ENCODE peak calls at places on chromosomes 6 and 20, in nine cellular contexts. O is hepatocyte; Q is pancreas; J is GM06990; H is GM20000; R is CD8-positive, alpha-beta T cell; I is BJ; Z is thoracic aorta; L is GM23338. B is an unnamed sample.

GRCh38 chr6:46772754-46773153 is 20.4 kb upstream of the MEP1A start:
- DNase-seq in H (peak), R (no peak), Z (no peak), Q (peak), L (no peak), O (no peak), J (no peak), I (no peak), B (no peak)

GRCh38 chr6:43630980-43631619 is 2.0 kb upstream of the GTPBP2 start:
- DNase-seq in Q (no peak), O (no peak), H (no peak), L (no peak), Z (no peak), J (no peak), R (no peak), I (no peak), B (no peak)

GRCh38 chr20:49157146-49157545 is 31.0 kb downstream of the STAU1 start:
- DNase-seq in L (no peak), H (no peak), Q (no peak), O (no peak), Z (no peak), I (no peak), J (no peak), R (no peak), B (no peak)

GRCh38 chr20:51467971-51468626 is 74.4 kb downstream of the NFATC2 start:
- DNase-seq in O (no peak), Q (no peak), I (no peak), R (no peak), Z (no peak), H (no peak), J (no peak), L (no peak), B (no peak)

GRCh38 chr20:8223096-8223870 is 91.2 kb downstream of the PLCB1 start:
- DNase-seq in L (no peak), H (no peak), J (no peak), Q (no peak), Z (no peak), R (no peak), O (no peak), I (peak), B (no peak)

GRCh38 chr6:83511901-83512681 is at the start of gene PRSS35:
- DNase-seq in R (no peak), J (peak), O (peak), Z (no peak), L (peak), I (no peak), H (peak), Q (peak), B (no peak)

GRCh38 chr6:104887350-104887749 is 27.6 kb upstream of the HACE1 start:
- DNase-seq in R (no peak), Q (no peak), J (no peak), L (peak), Z (no peak), I (no peak), O (peak), H (peak), B (no peak)

GRCh38 chr6:139925894-139926641 is 551.6 kb upstream of the CITED2 start:
- DNase-seq in R (no peak), H (no peak), L (no peak), Z (no peak), I (no peak), J (no peak), Q (no peak), O (peak), B (no peak)

GRCh38 chr6:40473026-40473425 is 114.1 kb downstream of the LRFN2 start:
- DNase-seq in I (no peak), Q (no peak), J (no peak), Z (no peak), H (no peak), R (no peak), O (no peak), L (no peak), B (no peak)

GRCh38 chr6:112222111-112222726 is 32.1 kb downstream of the LAMA4 start:
- DNase-seq in Q (no peak), O (no peak), R (no peak), I (peak), J (no peak), L (no peak), Z (no peak), H (no peak), B (no peak)

GRCh38 chr6:117346142-117346930 is 79.4 kb downstream of the ROS1 start:
- DNase-seq in Q (no peak), Z (no peak), R (no peak), J (no peak), O (peak), L (peak), I (no peak), H (peak), B (no peak)

GRCh38 chr6:46078294-46078693 is 51.5 kb upstream of the ENPP4 start:
- DNase-seq in L (no peak), Q (no peak), I (no peak), R (no peak), H (no peak), J (no peak), O (no peak), Z (no peak), B (no peak)

GRCh38 chr6:55058682-55059081 is 115.6 kb upstream of the HCRTR2 start:
- DNase-seq in Z (no peak), O (no peak), H (no peak), Q (no peak), I (no peak), L (no peak), J (no peak), R (no peak), B (no peak)

GRCh38 chr6:164252952-164253351 is 838.4 kb downstream of the QKI start:
- DNase-seq in I (no peak), Z (no peak), L (peak), H (no peak), O (peak), Q (no peak), R (no peak), J (no peak), B (no peak)

GRCh38 chr20:50762435-50763201 is 31.2 kb downstream of the PARD6B start:
- DNase-seq in L (no peak), H (no peak), Z (peak), O (peak), Q (peak), I (no peak), J (no peak), R (no peak), B (no peak)

GRCh38 chr6:27144740-27145079 is 102.8 kb upstream of the PRSS16 start:
- DNase-seq in Q (no peak), I (no peak), R (no peak), J (no peak), L (no peak), Z (no peak), H (no peak), O (no peak), B (no peak)

GRCh38 chr6:90575267-90575666 is 11.6 kb downstream of the MAP3K7 start:
- DNase-seq in I (no peak), Z (no peak), R (no peak), L (peak), H (no peak), J (no peak), Q (no peak), O (no peak), B (no peak)

GRCh38 chr6:87151471-87151785 is 3.9 kb upstream of the ZNF292 start:
- DNase-seq in J (no peak), I (no peak), Z (no peak), L (no peak), Q (no peak), R (no peak), H (no peak), O (no peak), B (no peak)

GRCh38 chr6:36054415-36054814 is 26.8 kb downstream of the MAPK14 start:
- DNase-seq in Q (no peak), R (no peak), L (no peak), Z (no peak), O (no peak), I (no peak), H (no peak), J (no peak), B (no peak)

GRCh38 chr6:9412951-9413559 is 977.7 kb upstream of the SLC35B3 start:
- DNase-seq in I (no peak), R (no peak), Z (no peak), H (peak), O (peak), Q (peak), J (no peak), L (peak), B (no peak)

GRCh38 chr6:110492584-110492983 is 16.2 kb upstream of the SLC22A16 start:
- DNase-seq in R (no peak), Z (no peak), I (no peak), Q (no peak), L (no peak), H (no peak), O (no peak), J (no peak), B (no peak)

GRCh38 chr6:131937703-131938631 is 13.2 kb downstream of the CCN2 start:
- DNase-seq in Z (no peak), I (no peak), O (no peak), L (no peak), H (no peak), R (no peak), J (no peak), Q (no peak), B (no peak)

GRCh38 chr6:119313937-119314893 is 35.3 kb downstream of the MAN1A1 start:
- DNase-seq in L (no peak), H (no peak), O (no peak), Q (no peak), Z (no peak), R (peak), J (peak), I (no peak), B (peak)

GRCh38 chr6:111564482-111564945 is 41.2 kb downstream of the TRAF3IP2 start:
- DNase-seq in L (no peak), R (no peak), Z (peak), O (no peak), I (no peak), H (no peak), Q (no peak), J (no peak), B (no peak)

GRCh38 chr6:42564496-42564890 is 664 bp downstream of the UBR2 start:
- DNase-seq in R (no peak), J (no peak), H (peak), I (no peak), O (no peak), L (no peak), Q (no peak), Z (no peak), B (no peak)

GRCh38 chr6:165883851-165884640 is 221.0 kb upstream of the PDE10A start:
- DNase-seq in J (no peak), I (no peak), L (no peak), O (no peak), Q (no peak), Z (no peak), R (no peak), H (no peak), B (no peak)

GRCh38 chr6:145670306-145670705 is 65.0 kb downstream of the EPM2A start:
- DNase-seq in I (no peak), R (no peak), L (no peak), H (no peak), J (no peak), Q (no peak), Z (no peak), O (no peak), B (no peak)

GRCh38 chr20:2398453-2398852 is 17.8 kb downstream of the TGM6 start:
- DNase-seq in L (no peak), Z (no peak), I (no peak), O (no peak), R (no peak), H (no peak), Q (no peak), J (no peak), B (no peak)

GRCh38 chr6:167092672-167093339 is 30.1 kb upstream of the CCR6 start:
- DNase-seq in L (no peak), O (no peak), H (no peak), R (no peak), I (no peak), J (peak), Q (no peak), Z (no peak), B (no peak)
- TF ChIP-seq CTCF in L (no peak), O (no peak), H (no peak), R (no peak), I (no peak), J (no peak), Q (no peak), Z (no peak), B (no peak)

GRCh38 chr20:31570735-31571617 is 34.1 kb upstream of the ID1 start:
- DNase-seq in O (peak), J (no peak), L (no peak), Q (no peak), Z (no peak), H (no peak), I (peak), R (no peak), B (no peak)

GRCh38 chr20:31570021-31570463 is 35.0 kb upstream of the ID1 start:
- DNase-seq in R (no peak), L (no peak), Q (no peak), I (no peak), O (peak), H (no peak), J (no peak), Z (no peak), B (no peak)

GRCh38 chr20:31572701-31573554 is 32.2 kb upstream of the ID1 start:
- DNase-seq in I (peak), L (peak), H (peak), Z (peak), R (peak), Q (peak), J (peak), O (peak), B (peak)

GRCh38 chr20:31573555-31574295 is 31.4 kb upstream of the ID1 start:
- DNase-seq in L (no peak), R (no peak), Z (no peak), J (no peak), H (no peak), O (peak), Q (no peak), I (no peak), B (no peak)

GRCh38 chr20:31572042-31572700 is 32.9 kb upstream of the ID1 start:
- DNase-seq in I (no peak), Z (no peak), Q (no peak), L (peak), H (no peak), J (no peak), R (no peak), O (no peak), B (no peak)
- TF ChIP-seq CTCF in I (no peak), Z (no peak), Q (no peak), L (peak), H (no peak), J (no peak), R (no peak), O (peak), B (no peak)

DNA sequence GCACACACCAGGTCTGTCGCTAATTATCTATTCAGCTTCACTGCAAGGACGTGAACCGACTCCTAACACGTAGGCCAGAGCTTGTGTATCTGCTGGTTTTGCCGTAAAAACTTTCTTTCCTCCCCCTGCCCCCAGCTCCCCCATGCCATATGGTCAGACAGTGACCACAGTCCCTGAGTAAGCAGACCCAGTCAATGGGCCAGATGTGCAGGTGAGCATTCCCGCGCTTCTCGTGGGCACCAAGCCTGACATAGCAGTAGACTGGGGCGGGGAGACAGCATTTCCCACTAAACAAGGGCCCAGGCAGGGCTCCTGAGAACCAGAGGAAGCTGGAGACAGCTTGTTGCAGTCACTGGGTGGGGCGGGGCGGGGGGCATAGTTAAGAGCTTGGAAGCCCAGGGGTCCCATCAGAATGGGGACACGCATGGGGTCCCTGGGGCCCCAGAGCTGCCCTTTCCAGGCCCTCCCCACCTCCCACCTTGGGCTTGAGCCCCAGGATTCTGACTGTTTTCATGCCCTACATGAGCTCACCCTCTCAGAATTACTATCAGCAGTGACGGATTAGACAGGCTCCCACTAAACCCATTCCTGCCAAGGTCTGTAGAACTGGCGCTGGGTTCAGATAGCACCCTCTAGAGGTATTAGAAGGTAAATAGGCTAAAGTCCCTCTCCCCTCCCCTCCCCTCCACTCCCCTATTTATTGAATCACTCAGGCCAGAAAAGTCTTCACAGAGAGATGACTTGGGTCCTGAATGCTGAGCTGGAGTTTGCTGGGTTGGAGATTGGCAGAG is 51.8 kb downstream of the CDH26 start:
- DNase-seq in R (no peak), Q (no peak), O (no peak), J (no peak), H (no peak), L (peak), I (no peak), Z (no peak), B (no peak)
- TF ChIP-seq CTCF in R (no peak), Q (no peak), O (peak), J (peak), H (no peak), L (peak), I (peak), Z (no peak), B (no peak)

DNA sequence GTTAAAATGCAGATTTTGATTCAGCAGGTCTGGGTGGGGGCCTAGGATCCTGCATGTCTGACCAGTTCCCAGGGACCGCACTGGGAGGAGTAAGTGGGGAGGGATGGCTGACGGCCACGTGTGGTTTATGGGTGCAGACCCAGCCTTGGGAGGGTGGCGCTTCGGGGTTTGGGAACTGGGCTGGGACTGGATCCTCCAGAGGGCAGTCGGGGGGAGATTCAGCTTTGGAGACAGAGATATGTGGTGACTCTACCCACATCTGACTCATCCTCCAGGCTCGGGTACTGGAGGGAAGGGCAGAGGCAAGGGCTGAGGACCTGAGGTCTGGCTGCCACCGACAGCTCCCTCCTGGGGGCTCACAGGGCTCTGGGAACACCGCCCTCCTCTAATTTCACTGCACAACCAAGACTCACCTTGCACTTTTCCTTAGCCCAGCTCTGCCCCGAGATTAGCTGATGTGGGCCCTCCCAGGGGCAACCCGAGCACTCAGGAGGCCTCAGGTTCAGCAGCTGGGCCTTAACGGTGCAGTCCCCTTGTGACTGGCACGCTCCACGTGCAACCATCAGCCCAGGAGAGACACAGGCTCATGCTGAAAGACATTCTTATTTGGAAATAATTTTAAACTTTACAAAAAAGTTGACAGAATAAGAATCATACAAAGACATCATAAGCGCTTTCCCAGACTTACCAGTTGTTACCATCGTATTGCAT is 172.8 kb upstream of the PMEPA1 start:
- DNase-seq in I (no peak), J (no peak), O (no peak), Z (no peak), R (no peak), H (no peak), L (no peak), Q (no peak), B (no peak)
- TF ChIP-seq CTCF in I (no peak), J (no peak), O (no peak), Z (no peak), R (no peak), H (no peak), L (no peak), Q (no peak), B (no peak)

DNA sequence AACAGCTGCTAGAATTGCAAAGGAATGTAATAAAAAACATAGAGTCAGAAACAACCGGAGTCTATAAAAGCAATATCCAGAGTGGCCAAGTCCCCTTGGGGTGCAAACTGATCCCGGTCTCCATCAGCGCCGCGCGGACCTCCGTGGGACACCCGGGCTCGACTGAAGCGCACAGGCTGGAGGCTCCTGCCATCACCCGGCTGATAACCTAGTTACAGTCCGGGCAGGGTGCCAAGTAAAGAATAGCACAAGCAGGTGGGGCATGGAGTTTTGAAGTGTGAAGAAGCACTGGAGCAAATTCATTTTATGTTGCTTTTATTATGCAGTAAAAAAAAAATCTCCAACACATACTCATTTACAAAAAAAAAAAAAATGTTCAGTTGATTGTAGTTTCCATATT is 205.1 kb upstream of the GMDS start:
- DNase-seq in I (no peak), J (no peak), Z (peak), H (no peak), R (no peak), Q (peak), O (peak), L (no peak), B (no peak)
- TF ChIP-seq CTCF in I (no peak), J (no peak), Z (no peak), H (no peak), R (no peak), Q (no peak), O (no peak), L (no peak), B (no peak)

GRCh38 chr6:157641837-157642236 is 181.2 kb upstream of the SNX9 start:
- DNase-seq in I (no peak), R (no peak), H (no peak), L (no peak), O (no peak), Z (no peak), J (no peak), Q (no peak), B (no peak)

GRCh38 chr6:157646012-157646411 is 177.0 kb upstream of the SNX9 start:
- DNase-seq in I (no peak), R (no peak), H (no peak), Q (no peak), O (no peak), J (no peak), Z (no peak), L (no peak), B (no peak)

GRCh38 chr6:157642736-157643135 is 180.3 kb upstream of the SNX9 start:
- DNase-seq in L (no peak), H (no peak), J (no peak), R (no peak), O (no peak), I (no peak), Z (no peak), Q (no peak), B (no peak)

GRCh38 chr6:157645201-157645795 is 177.7 kb upstream of the SNX9 start:
- DNase-seq in Z (no peak), J (no peak), R (no peak), O (no peak), Q (no peak), I (no peak), L (no peak), H (no peak), B (no peak)

DNA sequence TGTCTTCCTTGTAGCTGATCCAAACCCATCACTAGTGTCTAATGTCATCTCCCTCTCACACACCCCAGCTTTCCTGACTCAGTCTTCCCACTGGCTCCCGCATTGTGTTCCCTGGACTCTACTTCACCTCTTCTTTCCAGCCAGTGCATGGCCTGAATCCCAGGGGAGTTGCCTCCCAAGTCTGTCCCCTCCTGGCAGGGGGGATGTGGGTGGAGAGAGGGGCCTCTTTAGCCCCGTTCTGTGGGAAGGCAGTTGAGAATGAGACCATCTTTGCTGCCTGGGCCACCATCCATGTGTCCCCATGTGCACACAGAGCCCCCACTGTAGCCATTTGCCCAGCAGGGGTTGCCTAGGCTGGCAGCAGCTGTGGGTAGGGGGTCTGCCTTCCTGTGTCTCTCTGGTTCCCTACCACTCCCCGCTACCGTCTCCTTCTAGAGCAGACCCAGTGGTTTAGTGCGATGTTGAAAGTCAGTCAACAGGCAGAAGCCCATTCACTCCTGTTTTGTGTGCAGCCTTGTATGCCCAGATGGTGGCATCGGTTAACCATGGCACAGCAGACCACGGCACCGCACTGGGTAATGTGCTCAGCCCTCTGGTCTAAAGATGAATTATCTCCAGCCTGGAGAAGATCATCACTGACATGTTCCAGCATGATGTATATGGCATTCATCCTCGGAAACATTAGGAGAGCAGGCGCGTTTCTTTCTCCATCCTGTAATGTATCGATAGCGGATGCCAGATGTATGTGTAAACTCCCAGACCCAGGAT is 178.8 kb upstream of the SNX9 start:
- DNase-seq in Z (no peak), I (no peak), O (no peak), R (peak), Q (no peak), L (no peak), H (no peak), J (no peak), B (no peak)
- TF ChIP-seq CTCF in Z (no peak), I (peak), O (peak), R (no peak), Q (no peak), L (peak), H (no peak), J (no peak), B (no peak)

B was measured in activated B cell treated with CpG ODN at 0.5 μM for 24 hours.